ENCODE peak calls at places on chromosome 10, in ten cellular contexts. R is neural crest cell; N is H54; H is SW480; A is NCI-H510A treated with DMSO at 0.1 percent for 48 hours; V is KG1; S is SHP77; U is stimulated activated CD4-positive, alpha-beta T cell treated with anti-CD3 and anti-CD28 coated beads, TNF-alpha, amount 100 ng/mL, for 1 hour; M is PC-3; X is CD8-positive, alpha-beta T cell. W is an unnamed sample.

GRCh38 chr10:1738950-1739349 is 1.6 kb upstream of the ADARB2 start:
- DNase-seq in V (no peak), N (no peak), U (no peak), S (no peak), A (peak), M (no peak), X (no peak), R (no peak), H (no peak), W (no peak)

GRCh38 chr10:30178565-30178964 is 119.2 kb upstream of the JCAD start:
- DNase-seq in S (no peak), N (no peak), X (no peak), V (no peak), M (peak), A (no peak), U (no peak), R (no peak), H (no peak), W (no peak)

GRCh38 chr10:31340343-31340742 is 21.3 kb downstream of the ZEB1 start:
- DNase-seq in U (no peak), V (no peak), H (no peak), A (peak), N (no peak), R (no peak), M (no peak), S (peak), X (no peak), W (no peak)

GRCh38 chr10:64379898-64380297 is 858.7 kb downstream of the REEP3 start:
- DNase-seq in H (no peak), V (no peak), X (no peak), R (no peak), A (no peak), M (peak), N (no peak), S (no peak), U (no peak), W (no peak)

GRCh38 chr10:44334621-44335184 is 50.2 kb downstream of the CXCL12 start:
- DNase-seq in V (no peak), A (no peak), U (no peak), M (peak), H (no peak), X (no peak), R (no peak), N (peak), S (no peak), W (no peak)

GRCh38 chr10:49679480-49679893 is at the start of gene C10orf53:
- DNase-seq in M (no peak), N (no peak), X (no peak), V (no peak), S (no peak), H (peak), R (peak), U (no peak), A (peak), W (no peak)

GRCh38 chr10:124734311-124735166 is 9.6 kb downstream of the FAM53B start:
- DNase-seq in V (no peak), M (no peak), A (no peak), N (no peak), H (no peak), X (no peak), U (no peak), R (no peak), S (no peak), W (no peak)

GRCh38 chr10:123636598-123637325 is 29.4 kb upstream of the GPR26 start:
- DNase-seq in M (no peak), H (no peak), S (no peak), V (no peak), U (no peak), A (no peak), X (no peak), R (no peak), N (no peak), W (no peak)

GRCh38 chr10:15720635-15721310 is 1.1 kb upstream of the ITGA8 start:
- DNase-seq in H (no peak), A (no peak), N (no peak), V (no peak), M (no peak), R (no peak), X (no peak), S (no peak), U (no peak), W (no peak)

GRCh38 chr10:119238577-119238976 is 31.2 kb downstream of the GRK5 start:
- DNase-seq in H (no peak), S (no peak), N (no peak), R (no peak), V (no peak), X (no peak), U (no peak), A (no peak), M (no peak), W (no peak)

GRCh38 chr10:110005716-110006115 is 2.1 kb upstream of the ADD3 start:
- DNase-seq in S (no peak), X (no peak), H (peak), A (peak), V (no peak), N (no peak), U (no peak), M (no peak), R (peak), W (no peak)

GRCh38 chr10:73946253-73947145 is 35.6 kb downstream of the PLAU start:
- DNase-seq in A (no peak), V (no peak), M (peak), X (no peak), R (no peak), H (no peak), S (no peak), N (no peak), U (no peak), W (no peak)

W was measured in RWPE2.